ENCODE peak calls at places on chromosomes 6 and 20, in seven cellular contexts. N is activated T-cell treated with anti-CD3 and anti-CD28 coated beads, Interleukin-2, amount 50 U/mL, for 4 hours; P is activated B cell treated with CpG ODN at 0.5 μM for 24 hours; U is left lung; K is CD8-positive, alpha-beta T cell; L is activated naive CD4-positive, alpha-beta T cell treated with anti-CD3 and anti-CD28 coated beads, Interleukin-2, amount 50 U/mL, for 72 hours; G is activated naive CD8-positive, alpha-beta T cell treated with anti-CD3 and anti-CD28 coated beads, Interleukin-2, amount 10 ng/mL, durations not matched to agents 7 days and 5 days. H is an unnamed sample.

GRCh38 chr6:152954443-152954842 is 28.4 kb downstream of the FBXO5 start:
- ATAC-seq in K (no peak), N (no peak), L (no peak), P (no peak), U (no peak), G (no peak), H (no peak)

GRCh38 chr6:15957655-15958169 is 171.2 kb upstream of the MYLIP start:
- ATAC-seq in G (no peak), U (no peak), K (no peak), P (no peak), N (no peak), L (no peak), H (no peak)

GRCh38 chr20:12966468-12967085 is 42.2 kb upstream of the SPTLC3 start:
- ATAC-seq in G (no peak), L (no peak), P (no peak), U (peak; percentile 51), N (no peak), K (no peak), H (no peak)

GRCh38 chr6:118712955-118713354 is 61.6 kb upstream of the CEP85L start:
- ATAC-seq in U (no peak), N (no peak), G (no peak), K (no peak), P (no peak), L (peak; percentile 43), H (no peak)

GRCh38 chr20:24297928-24298327 is 171.5 kb upstream of the SYNDIG1 start:
- ATAC-seq in K (no peak), L (no peak), U (no peak), P (no peak), G (no peak), N (no peak), H (no peak)

GRCh38 chr6:110341671-110342304 is 16.4 kb downstream of the METTL24 start:
- ATAC-seq in U (no peak), N (no peak), P (no peak), L (no peak), K (no peak), G (no peak), H (no peak)

GRCh38 chr6:8705435-8706020 is 270.2 kb upstream of the SLC35B3 start:
- ATAC-seq in P (no peak), L (no peak), G (no peak), N (no peak), K (no peak), U (no peak), H (no peak)

GRCh38 chr20:43838703-43839060 is 76.0 kb upstream of the TOX2 start:
- ATAC-seq in N (peak; percentile 55), P (no peak), L (peak; percentile 26), K (peak; percentile 32), U (no peak), G (peak; percentile 46), H (no peak)

GRCh38 chr6:134427721-134428120 is 109.8 kb upstream of the SGK1 start:
- ATAC-seq in L (no peak), G (no peak), N (no peak), K (no peak), U (no peak), P (no peak), H (peak; percentile 19)

GRCh38 chr6:157688960-157689599 is 134.0 kb upstream of the SNX9 start:
- ATAC-seq in L (no peak), P (no peak), G (no peak), N (no peak), K (no peak), U (peak; percentile 41), H (peak; percentile 38)

GRCh38 chr6:135535989-135536414 is 38.5 kb upstream of the AHI1 start:
- ATAC-seq in P (no peak), G (peak; percentile 60), U (peak; percentile 62), K (peak; percentile 46), N (no peak), L (no peak), H (no peak)

GRCh38 chr20:49951160-49951559 is 15.0 kb downstream of the RNF114 start:
- ATAC-seq in N (peak; percentile 95), P (no peak), U (no peak), G (no peak), L (peak; percentile 85), K (no peak), H (peak; percentile 68)

GRCh38 chr20:2658414-2659354 is 5.3 kb downstream of the IDH3B start:
- ATAC-seq in N (peak; percentile 50), P (peak; percentile 21), K (no peak), L (peak; percentile 41), U (no peak), G (no peak), H (no peak)

GRCh38 chr6:15434263-15434662 is 188.4 kb downstream of the JARID2 start:
- ATAC-seq in G (no peak), L (no peak), P (no peak), U (no peak), K (no peak), N (no peak), H (no peak)

GRCh38 chr6:95081949-95082348 is 495.4 kb upstream of the MANEA start:
- ATAC-seq in L (no peak), G (no peak), K (no peak), P (no peak), N (no peak), U (no peak), H (no peak)

GRCh38 chr20:45822863-45823262 is 4.2 kb downstream of the TNNC2 start:
- ATAC-seq in U (peak; percentile 65), K (no peak), G (no peak), P (no peak), N (peak; percentile 20), L (no peak), H (peak; percentile 78)

GRCh38 chr6:168031411-168032382 is 34.2 kb downstream of the KIF25 start:
- ATAC-seq in G (no peak), N (no peak), L (no peak), K (no peak), P (no peak), U (no peak), H (no peak)

GRCh38 chr20:217266-217665 is 9.8 kb upstream of the DEFB129 start:
- ATAC-seq in P (no peak), K (no peak), G (no peak), L (no peak), N (no peak), U (no peak), H (no peak)

GRCh38 chr6:90261801-90262200 is 34.8 kb downstream of the BACH2 start:
- ATAC-seq in U (no peak), K (no peak), N (no peak), G (no peak), L (no peak), P (no peak), H (no peak)

GRCh38 chr6:43013843-43014433 is at the start of the genes KLHDC3 and MEA1:
- ATAC-seq in G (peak; percentile 95), U (peak; percentile 98), L (peak; percentile 93), N (peak; percentile 94), K (peak; percentile 96), P (peak; percentile 93), H (peak; percentile 98)

GRCh38 chr6:551829-552350 is 105.0 kb downstream of the HUS1B start:
- ATAC-seq in K (no peak), N (no peak), L (no peak), G (no peak), P (no peak), U (no peak), H (no peak)

GRCh38 chr6:43222418-43223059 is 6.7 kb downstream of the DNPH1 start:
- ATAC-seq in P (no peak), N (no peak), U (no peak), L (no peak), G (no peak), K (no peak), H (peak; percentile 36)

GRCh38 chr6:105603779-105604592 is 201.1 kb upstream of the PREP start:
- ATAC-seq in K (no peak), U (peak; percentile 35), L (no peak), G (no peak), N (no peak), P (no peak), H (no peak)

GRCh38 chr6:89716532-89716931 is 78.0 kb upstream of the LYRM2 start:
- ATAC-seq in L (no peak), N (no peak), U (no peak), G (no peak), P (no peak), K (no peak), H (peak; percentile 41)

GRCh38 chr6:108558372-108559096 is 2.2 kb upstream of the FOXO3 start:
- ATAC-seq in L (peak; percentile 75), N (peak; percentile 69), K (peak; percentile 68), U (peak; percentile 67), G (peak; percentile 72), P (peak; percentile 65), H (peak; percentile 80)

GRCh38 chr20:15895560-15896084 is 677.6 kb downstream of the KIF16B start:
- ATAC-seq in L (peak; percentile 56), N (peak; percentile 63), K (no peak), P (peak; percentile 82), U (no peak), G (peak; percentile 36), H (no peak)

GRCh38 chr20:45049904-45050471 is 50.9 kb downstream of the KCNS1 start:
- ATAC-seq in P (peak; percentile 15), N (peak; percentile 65), G (peak; percentile 27), K (peak; percentile 22), L (peak; percentile 88), U (no peak), H (no peak)

GRCh38 chr6:6057442-6058053 is 50.8 kb upstream of the NRN1 start:
- ATAC-seq in L (no peak), U (peak; percentile 89), P (peak; percentile 66), G (peak; percentile 75), N (peak; percentile 38), K (no peak), H (peak; percentile 60)

GRCh38 chr6:98014791-98015201 is 731.8 kb upstream of the MMS22L start:
- ATAC-seq in G (no peak), K (no peak), L (no peak), N (no peak), U (no peak), P (no peak), H (no peak)

GRCh38 chr6:99225172-99225571 is 124.3 kb downstream of the FAXC start:
- ATAC-seq in G (no peak), K (no peak), L (no peak), U (no peak), P (no peak), N (no peak), H (no peak)

H was measured in esophagus mucosa.